ENCODE peak calls at places on chromosomes 13 and 19, in nine cellular contexts. G, T, M, C, L, S, D, R and I are unnamed samples.

GRCh38 chr19:16373989-16374388 is 49.4 kb downstream of the KLF2 start:
- DNase-seq in C (no peak), R (no peak), G (no peak), S (no peak), T (no peak), L (no peak), M (no peak), D (no peak), I (no peak)

GRCh38 chr19:55080915-55081772 is 5.5 kb downstream of the EPS8L1 start:
- DNase-seq in L (peak), T (no peak), C (peak), M (peak), G (no peak), D (no peak), S (peak), R (peak), I (no peak)

GRCh38 chr19:45276284-45276687 is 25.2 kb downstream of the MARK4 start:
- DNase-seq in R (no peak), D (no peak), G (no peak), L (no peak), S (no peak), C (no peak), T (no peak), M (no peak), I (no peak)

GRCh38 chr13:46097015-46097414 is 7.8 kb downstream of the CPB2 start:
- DNase-seq in T (no peak), L (no peak), C (no peak), D (no peak), R (no peak), G (peak), S (no peak), M (no peak), I (no peak)

GRCh38 chr19:52464798-52465470 is 11.6 kb downstream of the ZNF578 start:
- DNase-seq in L (peak), M (no peak), R (no peak), C (no peak), S (no peak), D (no peak), T (no peak), G (no peak), I (peak)

GRCh38 chr19:32289566-32290210 is 55.7 kb upstream of the ZNF507 start:
- DNase-seq in T (no peak), L (no peak), G (no peak), R (no peak), S (no peak), C (no peak), M (no peak), D (no peak), I (no peak)

GRCh38 chr19:33290956-33291622 is 11.2 kb downstream of the CEBPA start:
- DNase-seq in S (no peak), T (no peak), R (no peak), L (no peak), M (no peak), C (no peak), D (no peak), G (peak), I (no peak)

GRCh38 chr19:29687897-29688728 is 22.9 kb downstream of the PLEKHF1 start:
- DNase-seq in R (no peak), L (no peak), M (no peak), G (peak), D (no peak), T (no peak), S (peak), C (no peak), I (no peak)

GRCh38 chr13:75359266-75359665 is 122.7 kb downstream of the TBC1D4 start:
- DNase-seq in G (peak), T (no peak), D (peak), C (no peak), S (peak), L (no peak), M (no peak), R (no peak), I (peak)

GRCh38 chr13:32408999-32409313 is 19.0 kb downstream of the N4BP2L1 start:
- DNase-seq in C (no peak), R (no peak), S (no peak), T (no peak), M (no peak), L (no peak), G (no peak), D (no peak), I (no peak)

GRCh38 chr13:73737214-73737613 is 397.0 kb downstream of the KLF12 start:
- DNase-seq in S (no peak), G (no peak), C (no peak), R (no peak), T (no peak), L (no peak), M (no peak), D (no peak), I (no peak)

GRCh38 chr13:78601124-78601885 is 2.0 kb downstream of the POU4F1 start:
- DNase-seq in T (no peak), D (no peak), M (no peak), L (no peak), R (no peak), C (peak), S (no peak), G (no peak), I (no peak)

GRCh38 chr13:27266937-27267336 is 3.7 kb upstream of the RASL11A start:
- DNase-seq in D (no peak), T (no peak), L (no peak), S (no peak), G (no peak), R (no peak), C (no peak), M (no peak), I (no peak)

GRCh38 chr13:93857126-93857525 is 622.4 kb downstream of the DCT start:
- DNase-seq in T (no peak), S (no peak), L (no peak), C (no peak), D (no peak), G (peak), M (no peak), R (no peak), I (no peak)

GRCh38 chr13:108402850-108403249 is 133.3 kb downstream of the TNFSF13B start:
- DNase-seq in S (no peak), M (no peak), G (no peak), D (no peak), L (no peak), R (no peak), T (no peak), C (no peak), I (no peak)

GRCh38 chr13:75417647-75418046 is 64.3 kb downstream of the TBC1D4 start:
- DNase-seq in C (no peak), L (no peak), R (no peak), S (no peak), M (no peak), G (peak), T (no peak), D (no peak), I (no peak)

GRCh38 chr13:106573279-106573831 is 5.4 kb upstream of the ARGLU1 start:
- DNase-seq in G (peak), L (no peak), C (no peak), M (no peak), D (peak), R (no peak), T (no peak), S (no peak), I (no peak)

GRCh38 chr19:41339936-41340335 is 13.8 kb downstream of the TGFB1 start:
- DNase-seq in G (no peak), T (no peak), D (no peak), M (no peak), L (no peak), R (no peak), C (no peak), S (no peak), I (no peak)

GRCh38 chr19:7533281-7533819 is 2.2 kb upstream of the PNPLA6 start:
- DNase-seq in S (no peak), C (no peak), D (no peak), L (no peak), R (no peak), G (peak), M (no peak), T (peak), I (no peak)

GRCh38 chr13:101283782-101284181 is 132.5 kb downstream of the NALCN start:
- DNase-seq in L (no peak), S (no peak), T (no peak), C (no peak), G (peak), M (no peak), D (no peak), R (no peak), I (no peak)

GRCh38 chr13:23609414-23610186 is 39.4 kb downstream of the TNFRSF19 start:
- DNase-seq in S (peak), T (no peak), L (no peak), G (no peak), M (no peak), R (no peak), C (no peak), D (no peak), I (no peak)

GRCh38 chr19:46925548-46925950 is 64.8 kb downstream of the ARHGAP35 start:
- DNase-seq in D (no peak), R (no peak), S (no peak), C (no peak), L (no peak), M (no peak), G (peak), T (no peak), I (no peak)

GRCh38 chr13:82136880-82137279 is 1745.4 kb downstream of the SLITRK1 start:
- DNase-seq in T (no peak), S (no peak), C (no peak), R (no peak), M (no peak), G (peak), D (no peak), L (no peak), I (no peak)

GRCh38 chr19:55360902-55361301 is 2.2 kb downstream of the GARIN5B start:
- DNase-seq in D (no peak), L (no peak), C (no peak), G (no peak), M (no peak), R (no peak), S (no peak), T (no peak), I (no peak)

GRCh38 chr13:53941588-53942190 is 913.1 kb downstream of the OLFM4 start:
- DNase-seq in M (no peak), C (no peak), L (no peak), D (no peak), R (no peak), T (no peak), S (no peak), G (no peak), I (no peak)

GRCh38 chr13:36130168-36130541 is 1.0 kb downstream of the DCLK1 start:
- DNase-seq in M (no peak), L (no peak), T (no peak), S (no peak), C (no peak), G (no peak), R (no peak), D (no peak), I (no peak)

GRCh38 chr19:53195265-53195879 is 2.2 kb upstream of the ZNF665 start:
- DNase-seq in C (peak), S (peak), T (peak), R (peak), M (peak), D (no peak), L (peak), G (peak), I (peak)

GRCh38 chr13:109743706-109744453 is 42.5 kb downstream of the IRS2 start:
- DNase-seq in D (peak), T (no peak), R (no peak), C (peak), M (no peak), G (peak), L (no peak), S (peak), I (no peak)

GRCh38 chr19:39335168-39335567 is 675 bp downstream of the GMFG start:
- DNase-seq in C (peak), G (no peak), L (no peak), R (no peak), D (no peak), M (no peak), T (no peak), S (no peak), I (no peak)

GRCh38 chr19:40982594-40983101 is 8.4 kb upstream of the CYP2B6 start:
- DNase-seq in D (no peak), R (no peak), G (no peak), M (no peak), S (no peak), C (no peak), T (no peak), L (no peak), I (peak)

GRCh38 chr19:55258476-55258827 is 365 bp downstream of the PPP6R1 start:
- DNase-seq in L (peak), T (no peak), C (no peak), M (peak), D (no peak), G (no peak), R (peak), S (no peak), I (no peak)

GRCh38 chr13:47594833-47595232 is 406.2 kb downstream of the SUCLA2 start:
- DNase-seq in T (no peak), S (peak), L (no peak), C (no peak), G (no peak), D (no peak), R (no peak), M (no peak), I (peak)

GRCh38 chr13:28035146-28035782 is 46.8 kb upstream of the URAD start:
- DNase-seq in M (no peak), G (peak), C (no peak), S (no peak), L (no peak), T (no peak), D (no peak), R (no peak), I (no peak)

GRCh38 chr13:112445411-112446271 is 69.5 kb downstream of the SPACA7 start:
- DNase-seq in C (no peak), R (no peak), L (no peak), T (peak), M (no peak), D (no peak), G (no peak), S (no peak), I (no peak)

GRCh38 chr13:79258489-79258888 is 147.6 kb downstream of the RBM26 start:
- DNase-seq in M (no peak), C (no peak), S (no peak), L (no peak), D (no peak), G (peak), R (no peak), T (no peak), I (no peak)

GRCh38 chr13:109998808-109999528 is 212.6 kb upstream of the IRS2 start:
- DNase-seq in S (peak), D (peak), G (peak), R (no peak), L (no peak), T (no peak), M (no peak), C (no peak), I (no peak)

GRCh38 chr13:98206946-98207345 is 29.9 kb upstream of the RNF113B start:
- DNase-seq in T (no peak), G (no peak), L (no peak), C (no peak), D (peak), S (peak), M (no peak), R (no peak), I (no peak)